ENCODE peak calls at places on chromosome 14, in eight cellular contexts. E is NB4, T is GM06990, L is foreskin fibroblast, V is mucosa of descending colon, D is tibial artery, F is uterus, S is tibial nerve. B is an unnamed sample.

GRCh38 chr14:65019944-65020566 is 33.4 kb downstream of the FNTB start:
- DNase-seq in F (peak), E (peak), D (no peak), V (no peak), S (peak), L (peak), T (peak), B (peak)

GRCh38 chr14:55136241-55136640 is 7.2 kb downstream of the LGALS3 start:
- DNase-seq in T (no peak), F (no peak), V (no peak), S (no peak), D (no peak), L (no peak), E (no peak), B (peak)

GRCh38 chr14:95359974-95360826 is 40.5 kb upstream of the CLMN start:
- DNase-seq in E (no peak), S (no peak), L (no peak), D (no peak), T (peak), F (no peak), V (no peak), B (no peak)

GRCh38 chr14:92586001-92586947 is 72.7 kb downstream of the RIN3 start:
- DNase-seq in S (no peak), F (peak), D (peak), E (peak), V (no peak), L (peak), T (peak), B (peak)

GRCh38 chr14:100576091-100577085 is 10.8 kb downstream of the BEGAIN start:
- DNase-seq in L (no peak), S (no peak), F (no peak), E (no peak), D (no peak), V (peak), T (no peak), B (no peak)

GRCh38 chr14:104867371-104868059 is 2.4 kb downstream of the CEP170B start:
- DNase-seq in E (no peak), T (no peak), S (no peak), L (no peak), D (no peak), V (peak), F (no peak), B (no peak)

GRCh38 chr14:80300351-80300750 is 89.0 kb upstream of the DIO2 start:
- DNase-seq in L (no peak), F (no peak), V (no peak), T (no peak), D (no peak), S (no peak), E (no peak), B (no peak)

GRCh38 chr14:99560946-99561683 is 42.9 kb downstream of the CCDC85C start:
- DNase-seq in D (no peak), E (peak), V (no peak), T (no peak), S (no peak), L (no peak), F (no peak), B (no peak)

GRCh38 chr14:95683793-95684192 is 2.4 kb upstream of the TCL1B start:
- DNase-seq in S (no peak), E (peak), L (no peak), T (no peak), V (peak), F (no peak), D (no peak), B (no peak)

GRCh38 chr14:89428556-89429196 is 11.6 kb upstream of the FOXN3 start:
- DNase-seq in L (no peak), E (no peak), S (no peak), V (no peak), T (no peak), D (peak), F (peak), B (peak)

GRCh38 chr14:91063119-91063518 is 2.7 kb upstream of the RPS6KA5 start:
- DNase-seq in S (no peak), F (no peak), T (peak), D (no peak), E (peak), V (no peak), L (no peak), B (no peak)

GRCh38 chr14:49424436-49425331 is 161.5 kb downstream of the RPS29 start:
- DNase-seq in S (no peak), F (no peak), D (no peak), E (no peak), T (no peak), L (no peak), V (no peak), B (no peak)

GRCh38 chr14:101355284-101355683 is 206.0 kb upstream of the DIO3 start:
- DNase-seq in V (no peak), F (peak), L (no peak), T (no peak), D (no peak), S (no peak), E (no peak), B (no peak)

GRCh38 chr14:57747036-57747435 is 118.9 kb downstream of the SLC35F4 start:
- DNase-seq in V (peak), T (no peak), D (no peak), L (no peak), S (no peak), F (no peak), E (no peak), B (no peak)

GRCh38 chr14:105767315-105767714 is 240.9 kb downstream of the TMEM121 start:
- DNase-seq in V (no peak), F (no peak), S (no peak), E (no peak), L (no peak), T (no peak), D (no peak), B (no peak)

GRCh38 chr14:102469261-102469660 is 40.3 kb downstream of the ANKRD9 start:
- DNase-seq in V (no peak), S (no peak), T (no peak), D (no peak), F (no peak), E (no peak), L (no peak), B (no peak)

GRCh38 chr14:67151082-67151666 is 38.1 kb upstream of the GARIN2 start:
- DNase-seq in E (no peak), V (no peak), L (no peak), D (no peak), F (no peak), T (no peak), S (no peak), B (peak)

GRCh38 chr14:85333313-85333712 is 196.6 kb upstream of the FLRT2 start:
- DNase-seq in F (no peak), T (no peak), D (no peak), S (no peak), E (no peak), V (no peak), L (peak), B (peak)

GRCh38 chr14:102926104-102926503 is 3.6 kb downstream of the AMN start:
- DNase-seq in L (no peak), S (no peak), F (no peak), E (no peak), T (no peak), V (no peak), D (no peak), B (no peak)

GRCh38 chr14:103543721-103544626 is 15.0 kb downstream of the TRMT61A start:
- DNase-seq in V (peak), D (peak), T (peak), L (no peak), E (no peak), S (no peak), F (peak), B (no peak)

GRCh38 chr14:105602799-105603763 is 76.7 kb downstream of the TMEM121 start:
- DNase-seq in T (no peak), V (no peak), L (no peak), E (no peak), S (no peak), D (no peak), F (no peak), B (no peak)

GRCh38 chr14:54572316-54572715 is 5.4 kb downstream of the SAMD4A start:
- DNase-seq in D (no peak), E (peak), L (no peak), T (no peak), S (no peak), F (no peak), V (no peak), B (no peak)

GRCh38 chr14:46401066-46401465 is 250.5 kb downstream of the RPL10L start:
- DNase-seq in F (no peak), L (no peak), V (no peak), S (no peak), T (no peak), D (no peak), E (no peak), B (no peak)

GRCh38 chr14:89457007-89457406 is 40.0 kb upstream of the FOXN3 start:
- DNase-seq in L (no peak), F (no peak), S (no peak), T (no peak), D (no peak), V (no peak), E (no peak), B (no peak)

DNA sequence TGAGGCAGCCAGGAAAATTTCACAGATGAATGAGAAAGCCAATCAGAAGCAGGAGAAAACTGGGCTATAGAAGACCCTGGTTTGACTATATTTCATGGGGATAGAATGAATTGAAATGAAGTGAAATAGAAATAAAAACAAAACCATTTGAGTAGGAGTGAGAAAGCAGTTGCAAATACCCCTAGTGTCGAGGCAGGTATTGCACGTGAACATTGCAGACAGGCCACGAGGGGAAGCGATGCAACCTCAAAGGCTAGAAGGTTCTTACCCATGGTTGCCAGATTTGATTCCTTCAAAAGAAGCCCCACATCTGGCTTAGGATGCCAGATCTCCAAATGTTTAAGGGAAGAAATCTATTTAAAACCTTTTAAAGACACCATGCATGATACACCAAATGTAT is 648.9 kb downstream of the VRK1 start:
- DNase-seq in S (no peak), T (no peak), V (no peak), D (no peak), F (no peak), E (no peak), L (no peak), B (no peak)
- TF ChIP-seq CTCF in S (no peak), T (peak), V (no peak), D (no peak), F (no peak), E (no peak), L (no peak), B (no peak)

DNA sequence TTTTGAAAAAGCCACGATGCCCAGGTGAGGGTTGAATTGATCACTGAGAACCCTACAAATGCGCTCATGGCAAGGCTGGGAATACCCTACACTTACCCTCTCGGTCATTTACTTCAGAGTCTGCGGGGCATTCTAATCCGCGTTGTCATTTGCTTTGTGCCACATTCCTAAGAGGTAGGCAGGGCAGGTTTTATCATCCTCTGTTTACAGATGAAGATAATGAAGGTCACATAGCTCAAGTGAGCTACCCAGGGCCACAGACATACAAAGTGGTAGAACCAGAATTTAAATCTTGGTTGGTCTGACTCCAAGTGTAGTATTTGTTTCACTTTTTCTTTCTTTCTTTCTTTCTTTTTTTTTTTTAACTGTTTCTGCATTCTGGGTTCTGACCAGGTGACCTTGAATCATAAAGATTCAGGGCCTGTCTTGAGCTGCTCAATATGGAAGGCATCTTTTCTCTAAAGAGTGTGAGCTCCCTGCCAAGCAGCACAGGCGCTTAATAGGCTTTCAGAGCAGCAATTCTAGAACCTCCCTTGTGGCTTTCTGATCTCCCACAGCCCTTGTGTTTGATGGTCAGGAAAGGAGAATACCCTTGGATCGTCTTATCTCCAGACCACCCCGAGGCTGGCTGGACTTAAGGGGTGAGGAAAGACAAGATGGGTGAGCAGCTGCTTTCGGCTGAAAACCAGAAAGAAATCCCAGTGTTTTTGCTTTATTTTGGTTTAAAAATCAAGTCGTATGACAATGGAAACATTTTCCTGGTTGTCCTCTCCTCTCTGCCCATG is 662 bp upstream of the BATF start:
- DNase-seq in S (no peak), L (no peak), F (no peak), D (no peak), V (no peak), T (no peak), E (no peak), B (no peak)
- H3K4me3 ChIP-seq in S (no peak), L (no peak), F (no peak), D (peak), V (no peak), T (peak), E (peak), B (no peak)

DNA sequence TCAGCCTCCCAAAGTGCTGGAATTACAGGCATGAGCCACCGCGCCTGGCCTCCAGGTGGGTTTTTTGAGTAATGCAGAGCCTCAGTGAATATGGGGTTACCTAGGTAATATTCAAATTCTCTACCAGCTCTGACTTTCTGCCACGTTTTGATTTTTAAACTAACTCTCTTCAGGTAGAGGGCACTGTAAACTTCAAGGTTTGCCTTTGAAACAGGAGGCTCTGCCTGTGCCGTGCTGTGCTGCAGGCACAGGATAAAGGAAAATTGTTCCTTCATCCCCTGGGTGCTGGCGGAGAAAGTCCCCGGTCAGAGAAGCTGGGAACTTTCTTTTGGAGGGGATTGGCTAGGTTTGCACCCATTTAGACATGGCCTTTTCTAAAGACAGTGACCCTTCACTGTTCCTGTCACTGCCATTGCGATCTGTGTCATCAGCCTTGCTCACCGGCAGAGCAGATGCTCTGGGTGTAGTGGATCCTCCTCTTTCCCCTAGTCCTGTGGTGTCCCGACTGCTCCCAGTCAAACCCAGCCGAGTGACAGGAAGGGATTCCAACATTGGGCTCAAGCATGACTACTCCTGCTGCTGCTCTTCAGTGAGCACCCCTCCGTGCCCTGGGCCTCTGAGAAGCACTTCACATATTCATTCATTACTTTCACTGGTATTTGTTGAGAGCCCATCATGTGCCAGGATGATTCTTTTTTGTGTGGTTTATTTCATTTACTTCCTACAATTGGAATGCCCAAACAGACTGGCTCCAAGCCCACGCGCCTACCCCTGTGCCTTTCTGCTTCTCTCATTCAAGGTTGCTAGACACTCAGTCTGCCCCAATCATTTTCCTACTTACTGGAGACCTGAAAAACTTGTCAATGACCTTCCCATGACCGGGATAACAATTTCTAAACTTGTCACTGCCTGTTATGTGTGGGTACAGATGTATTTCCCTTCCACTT is 103.6 kb downstream of the TMEM30B start:
- DNase-seq in E (no peak), D (no peak), V (no peak), S (no peak), T (no peak), L (no peak), F (no peak), B (peak)
- TF ChIP-seq CTCF in E (no peak), D (no peak), V (no peak), S (no peak), T (no peak), L (no peak), F (no peak), B (no peak)

GRCh38 chr14:70784886-70785285 is 24.4 kb downstream of the MAP3K9 start:
- DNase-seq in D (no peak), E (no peak), V (no peak), T (no peak), F (no peak), L (no peak), S (no peak), B (no peak)

GRCh38 chr14:70782361-70782760 is 27.0 kb downstream of the MAP3K9 start:
- DNase-seq in V (no peak), T (no peak), S (no peak), F (no peak), L (peak), E (peak), D (no peak), B (peak)

GRCh38 chr14:70788893-70789292 is 20.4 kb downstream of the MAP3K9 start:
- DNase-seq in S (no peak), F (no peak), L (no peak), E (no peak), D (no peak), T (no peak), V (no peak), B (no peak)

GRCh38 chr14:70789361-70789760 is 20.0 kb downstream of the MAP3K9 start:
- DNase-seq in S (peak), L (peak), T (no peak), E (no peak), D (peak), F (no peak), V (no peak), B (peak)

GRCh38 chr14:70785556-70785955 is 23.8 kb downstream of the MAP3K9 start:
- DNase-seq in L (peak), T (no peak), E (no peak), S (no peak), F (no peak), V (no peak), D (no peak), B (no peak)
- H3K4me3 ChIP-seq in L (no peak), T (no peak), E (no peak), S (no peak), F (no peak), V (no peak), D (no peak), B (no peak)

DNA sequence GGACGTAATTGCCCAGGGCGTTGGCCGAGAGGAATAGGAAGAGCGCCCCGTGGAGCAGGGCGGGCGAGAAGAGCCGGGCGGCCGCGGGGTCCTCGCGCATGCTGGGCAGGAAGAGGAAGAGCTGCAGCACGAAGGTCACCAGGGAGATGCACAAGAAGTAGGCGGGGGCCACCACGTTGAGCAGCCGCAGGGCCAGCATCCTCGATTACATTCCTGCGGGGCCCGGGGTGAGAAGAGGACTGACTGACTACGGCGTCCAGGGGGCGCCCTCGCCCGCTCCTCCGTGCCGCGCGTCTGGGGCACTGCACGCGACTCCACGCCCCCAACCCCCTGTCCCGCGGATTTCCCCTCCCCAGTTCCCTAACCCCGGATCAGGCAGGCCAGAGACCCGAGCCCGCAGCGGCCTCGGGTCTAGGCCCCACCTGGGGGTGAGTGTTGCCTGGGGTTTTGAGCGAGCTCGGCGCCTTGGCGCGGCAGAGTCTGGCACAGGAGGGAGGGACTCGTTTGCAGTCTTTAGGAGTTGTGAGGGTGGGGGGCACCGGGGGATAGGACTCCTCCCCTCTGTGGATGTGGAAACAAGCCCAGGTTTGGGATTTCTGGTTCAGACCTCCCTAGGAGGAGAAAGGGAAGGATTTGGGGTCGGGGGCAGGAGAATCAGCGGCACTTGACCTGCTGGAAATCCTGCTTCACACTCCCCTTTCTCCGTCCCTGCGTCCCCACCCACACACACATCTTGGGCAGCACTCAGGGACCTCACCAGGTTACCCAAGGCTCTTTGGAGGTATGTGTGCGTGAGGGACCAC is 1.9 kb downstream of the ZDHHC22 start:
- DNase-seq in L (no peak), S (no peak), E (peak), D (no peak), F (no peak), V (peak), T (peak), B (no peak)
- TF ChIP-seq CTCF in L (peak), S (no peak), E (peak), D (peak), F (no peak), V (no peak), T (peak), B (peak)